ENCODE peak calls at places on chromosomes 6 and 20, in five cellular contexts. S is transverse colon, H is IMR-90, C is uterus, W is ovary. A is an unnamed sample.

GRCh38 chr6:109305028-109305427 is 77.2 kb downstream of the CD164 start:
- DNase-seq in W (no peak), C (no peak), S (no peak), H (no peak), A (no peak)

GRCh38 chr6:114220241-114220640 is 122.6 kb downstream of the HS3ST5 start:
- DNase-seq in C (no peak), H (no peak), S (no peak), W (no peak), A (no peak)

GRCh38 chr6:83047065-83047754 is 18.4 kb downstream of the UBE3D start:
- DNase-seq in H (no peak), W (no peak), S (no peak), C (no peak), A (no peak)

GRCh38 chr6:1611572-1612385 is 2.1 kb downstream of the FOXC1 start:
- DNase-seq in C (no peak), H (peak; percentile 53), W (no peak), S (no peak), A (peak; percentile 67)

GRCh38 chr20:32365560-32365959 is 7.4 kb downstream of the ASXL1 start:
- DNase-seq in H (no peak), W (no peak), C (no peak), S (no peak), A (no peak)

GRCh38 chr6:87656857-87657256 is 45.2 kb downstream of the AKIRIN2 start:
- DNase-seq in W (no peak), H (no peak), S (peak; percentile 9), C (no peak), A (no peak)

GRCh38 chr6:53095716-53096115 is 30.5 kb downstream of the FBXO9 start:
- DNase-seq in C (no peak), H (peak; percentile 64), S (no peak), W (no peak), A (no peak)

GRCh38 chr6:150631982-150632642 is 32.4 kb downstream of the PLEKHG1 start:
- DNase-seq in H (no peak), W (no peak), S (no peak), C (no peak), A (no peak)

GRCh38 chr6:170456886-170457698 is 96.0 kb downstream of the PSMB1 start:
- DNase-seq in S (no peak), C (no peak), W (no peak), H (no peak), A (no peak)

GRCh38 chr20:51136326-51136725 is 113.4 kb upstream of the KCNG1 start:
- DNase-seq in C (no peak), H (no peak), W (no peak), S (peak; percentile 70), A (no peak)

GRCh38 chr6:8218861-8219260 is 116.5 kb upstream of the EEF1E1 start:
- DNase-seq in C (no peak), H (no peak), S (no peak), W (no peak), A (no peak)

GRCh38 chr6:38796006-38796405 is 80.9 kb downstream of the DNAH8 start:
- DNase-seq in C (no peak), S (no peak), W (no peak), H (no peak), A (no peak)

GRCh38 chr6:45746046-45746445 is 269.6 kb downstream of the CLIC5 start:
- DNase-seq in C (no peak), W (no peak), H (peak; percentile 49), S (no peak), A (no peak)

GRCh38 chr6:131831392-131831791 is 23.6 kb downstream of the ENPP1 start:
- DNase-seq in H (peak; percentile 46), S (no peak), W (no peak), C (peak; percentile 59), A (no peak)

GRCh38 chr6:168368063-168368835 is 48.7 kb upstream of the DACT2 start:
- DNase-seq in S (no peak), W (peak; percentile 26), H (no peak), C (no peak), A (no peak)

GRCh38 chr20:47727170-47727880 is 58.0 kb downstream of the SULF2 start:
- DNase-seq in S (peak; percentile 62), H (no peak), W (no peak), C (no peak), A (peak; percentile 100)

GRCh38 chr6:40411881-40412280 is 175.3 kb downstream of the LRFN2 start:
- DNase-seq in S (no peak), W (no peak), H (no peak), C (no peak), A (no peak)

GRCh38 chr20:10672579-10673127 is 1.1 kb downstream of the JAG1 start:
- DNase-seq in S (peak; percentile 75), C (peak; percentile 57), H (peak; percentile 67), W (peak; percentile 70), A (peak; percentile 82)

GRCh38 chr20:56664791-56665190 is 35.7 kb downstream of the TFAP2C start:
- DNase-seq in H (no peak), S (peak; percentile 8), W (no peak), C (no peak), A (no peak)

GRCh38 chr6:162622572-162622971 is 105.0 kb downstream of the PRKN start:
- DNase-seq in W (no peak), C (no peak), H (no peak), S (no peak), A (no peak)
- TF ChIP-seq POLR2A in W (no peak), C (no peak), H (no peak), S (no peak), A (no peak)

GRCh38 chr20:45911486-45912343 is at the start of gene PLTP:
- DNase-seq in C (peak; percentile 77), S (peak; percentile 60), W (peak; percentile 87), H (peak; percentile 57), A (peak; percentile 81)

GRCh38 chr20:45909336-45909808 is 2.6 kb downstream of the PLTP start:
- DNase-seq in C (no peak), H (no peak), W (no peak), S (no peak), A (no peak)

GRCh38 chr20:45909817-45910669 is 1.9 kb downstream of the PLTP start:
- DNase-seq in S (no peak), H (no peak), C (no peak), W (no peak), A (peak; percentile 43)

GRCh38 chr20:45912344-45912682 is 358 bp upstream of the PLTP start:
- DNase-seq in W (no peak), C (no peak), H (no peak), S (no peak), A (no peak)

DNA sequence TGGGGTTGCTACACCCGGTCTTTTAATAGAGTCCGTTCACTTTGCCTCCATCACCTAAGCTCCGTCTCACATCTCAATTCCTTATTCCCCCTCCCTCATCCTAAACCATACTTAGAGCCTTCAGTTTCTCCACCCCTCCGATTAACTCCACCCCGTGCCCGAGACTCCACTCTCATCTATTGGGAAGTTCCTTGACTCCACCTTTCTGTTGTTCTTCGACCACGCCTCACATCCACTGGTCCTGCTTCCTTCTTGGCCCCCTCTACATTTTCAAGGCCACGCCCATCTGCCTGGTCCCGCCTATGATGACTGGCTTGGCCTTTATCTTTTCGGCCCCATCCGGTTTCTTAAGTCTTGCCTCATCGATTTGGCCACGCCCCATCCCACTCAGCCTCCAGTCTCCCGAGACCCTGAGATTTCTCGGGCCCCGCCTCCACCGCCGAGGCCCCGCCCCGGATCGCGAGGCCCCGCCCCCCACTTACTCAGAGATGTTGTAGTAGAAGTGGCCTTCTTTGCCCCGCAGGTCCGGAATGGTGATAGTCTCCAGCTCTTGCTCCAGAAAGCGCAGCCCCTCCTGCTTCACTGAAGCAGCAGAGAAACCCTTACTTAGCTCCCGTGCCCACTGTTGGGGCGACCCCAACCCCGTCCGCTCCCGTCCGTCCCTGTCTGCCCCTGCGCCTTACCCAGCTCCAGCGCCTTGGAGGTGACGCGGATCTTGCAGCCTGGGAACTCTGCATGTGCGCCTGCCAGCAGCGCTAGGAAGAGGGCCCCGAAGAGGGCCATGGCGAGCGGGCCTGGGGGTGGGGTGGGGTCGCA is 1.1 kb downstream of the PLTP start:
- DNase-seq in C (peak; percentile 100), H (peak; percentile 100), W (peak; percentile 100), S (peak; percentile 97), A (peak; percentile 100)
- TF ChIP-seq POLR2A in C (peak; percentile 87), H (no peak), W (peak; percentile 86), S (peak; percentile 63), A (peak; percentile 98)

DNA sequence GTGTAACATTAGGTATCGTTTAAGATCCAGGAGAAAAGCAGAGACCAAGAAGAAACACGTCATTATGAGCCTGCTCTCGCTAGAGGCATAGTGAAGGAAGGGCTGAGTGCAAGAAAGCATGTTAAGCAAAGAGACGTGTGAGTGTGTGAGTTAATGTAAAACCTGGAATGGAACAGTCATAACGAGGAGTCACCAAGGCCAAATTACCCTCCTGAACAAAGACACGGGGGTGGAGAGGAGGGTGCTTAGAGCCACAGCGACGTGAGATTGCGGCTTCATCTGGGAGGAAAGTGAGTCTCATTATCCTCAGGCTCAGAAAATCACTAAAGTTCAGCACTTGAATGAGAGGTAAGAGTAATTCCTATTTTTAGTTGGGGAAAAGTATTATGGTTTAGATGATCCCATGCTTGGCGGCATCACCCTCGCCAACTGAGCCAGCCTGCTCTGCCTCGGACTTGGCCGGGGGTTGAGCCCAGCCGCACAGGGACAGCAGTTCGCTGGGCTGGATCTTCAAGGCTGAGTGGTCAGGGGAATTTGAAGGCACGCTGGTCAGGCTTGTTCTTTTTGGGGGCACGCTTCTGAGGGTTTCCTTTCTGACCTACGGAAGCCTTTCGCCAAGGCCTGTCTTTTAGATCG is 136.6 kb downstream of the DTNBP1 start:
- DNase-seq in C (no peak), S (no peak), H (no peak), W (no peak), A (no peak)
- TF ChIP-seq POLR2A in C (no peak), S (no peak), H (no peak), W (no peak), A (no peak)

DNA sequence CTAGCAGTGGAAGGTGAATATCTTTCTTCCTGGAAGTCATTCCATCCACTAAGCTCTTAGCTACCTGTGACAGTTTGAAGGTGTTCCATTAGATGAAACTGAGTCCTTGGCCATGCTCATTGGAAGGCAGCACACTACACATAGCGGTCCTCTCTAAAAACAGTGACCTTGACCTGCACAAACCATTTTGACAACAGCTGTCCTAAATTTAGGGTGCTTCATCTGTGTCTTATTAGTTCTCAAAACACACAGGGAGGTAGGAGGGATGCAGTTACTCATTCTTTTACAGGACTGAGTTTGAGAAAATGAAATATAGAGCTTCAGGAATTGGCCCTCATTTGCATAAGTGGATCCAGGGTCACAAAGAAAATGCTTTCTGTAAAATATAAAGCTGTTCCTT is 20.4 kb upstream of the MAP3K4 start:
- DNase-seq in H (no peak), C (no peak), W (no peak), S (no peak), A (no peak)
- TF ChIP-seq POLR2A in H (no peak), C (no peak), W (no peak), S (no peak), A (no peak)

DNA sequence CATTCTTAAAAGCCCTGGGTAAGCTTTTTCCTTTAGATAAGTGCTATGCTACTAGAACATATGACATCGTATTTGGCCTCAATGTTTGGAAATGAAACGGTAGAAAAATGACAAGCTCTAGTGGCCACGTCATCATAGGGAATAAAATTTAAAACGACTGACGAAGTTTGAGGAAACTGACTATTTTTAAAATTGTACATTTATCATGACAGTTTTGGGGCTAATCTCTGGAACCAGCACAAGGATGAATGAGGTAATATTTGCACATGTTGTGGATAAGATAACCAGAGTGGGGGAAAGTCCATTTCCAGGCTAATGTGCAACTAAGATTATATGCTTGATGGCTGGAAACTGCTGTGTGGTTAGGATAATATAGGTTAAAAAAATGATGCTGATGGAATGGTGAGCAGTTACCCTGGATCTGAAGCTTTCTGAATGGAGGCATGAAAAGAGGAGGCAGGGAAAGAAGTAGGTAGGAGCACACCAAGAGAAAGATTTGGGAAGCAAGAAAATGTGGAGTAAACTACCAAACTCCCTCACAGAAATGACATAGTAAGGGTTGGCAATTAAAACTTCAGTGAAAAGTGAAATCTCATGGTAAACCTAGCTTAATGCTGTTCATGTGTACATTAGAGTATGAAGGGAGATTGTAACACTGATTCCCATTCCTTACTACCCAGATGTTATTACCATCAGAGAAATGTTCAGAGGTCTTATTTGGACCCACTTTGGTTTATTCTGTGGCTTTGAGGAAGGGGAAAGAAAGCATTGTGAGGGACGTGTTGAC is 42.7 kb upstream of the CEP162 start:
- DNase-seq in S (no peak), W (no peak), C (no peak), H (no peak), A (no peak)
- TF ChIP-seq POLR2A in S (no peak), W (no peak), C (no peak), H (no peak), A (no peak)

A was measured in NB4.